ENCODE peak calls at places on chromosomes 12 and 14, in four cellular contexts. One of them, this sample, is unnamed.

GRCh38 chr12:122842505-122843405 is 7.5 kb downstream of the HIP1R start:
- DNase-seq in ovary: no peak
- DNase-seq in OCI-LY7: no peak
- DNase-seq in endothelial cell of umbilical vein: peak; percentile 37
- DNase-seq in this sample: no peak

GRCh38 chr12:69071091-69071370 is 138.1 kb upstream of the CPM start:
- DNase-seq in ovary: no peak
- DNase-seq in OCI-LY7: no peak
- DNase-seq in endothelial cell of umbilical vein: no peak
- DNase-seq in this sample: no peak

GRCh38 chr14:45679852-45680251 is 426.9 kb upstream of the MIS18BP1 start:
- DNase-seq in ovary: no peak
- DNase-seq in OCI-LY7: no peak
- DNase-seq in endothelial cell of umbilical vein: peak; percentile 81
- DNase-seq in this sample: peak; percentile 8

GRCh38 chr12:108046633-108047032 is 82.5 kb upstream of the WSCD2 start:
- DNase-seq in ovary: no peak
- DNase-seq in OCI-LY7: no peak
- DNase-seq in endothelial cell of umbilical vein: no peak
- DNase-seq in this sample: no peak

GRCh38 chr14:35818346-35819115 is 7.6 kb upstream of the BRMS1L start:
- DNase-seq in ovary: no peak
- DNase-seq in OCI-LY7: peak; percentile 41
- DNase-seq in endothelial cell of umbilical vein: peak; percentile 64
- DNase-seq in this sample: peak; percentile 56

GRCh38 chr12:25495336-25496097 is 57.6 kb downstream of the LMNTD1 start:
- DNase-seq in ovary: no peak
- DNase-seq in OCI-LY7: no peak
- DNase-seq in endothelial cell of umbilical vein: no peak
- DNase-seq in this sample: peak; percentile 83

GRCh38 chr14:78985668-78986073 is 815.5 kb downstream of the NRXN3 start:
- DNase-seq in ovary: no peak
- DNase-seq in OCI-LY7: no peak
- DNase-seq in endothelial cell of umbilical vein: peak; percentile 34
- DNase-seq in this sample: peak; percentile 31

GRCh38 chr12:70798016-70798768 is 122.3 kb downstream of the PTPRR start:
- DNase-seq in ovary: no peak
- DNase-seq in OCI-LY7: no peak
- DNase-seq in endothelial cell of umbilical vein: no peak
- DNase-seq in this sample: no peak

DNA sequence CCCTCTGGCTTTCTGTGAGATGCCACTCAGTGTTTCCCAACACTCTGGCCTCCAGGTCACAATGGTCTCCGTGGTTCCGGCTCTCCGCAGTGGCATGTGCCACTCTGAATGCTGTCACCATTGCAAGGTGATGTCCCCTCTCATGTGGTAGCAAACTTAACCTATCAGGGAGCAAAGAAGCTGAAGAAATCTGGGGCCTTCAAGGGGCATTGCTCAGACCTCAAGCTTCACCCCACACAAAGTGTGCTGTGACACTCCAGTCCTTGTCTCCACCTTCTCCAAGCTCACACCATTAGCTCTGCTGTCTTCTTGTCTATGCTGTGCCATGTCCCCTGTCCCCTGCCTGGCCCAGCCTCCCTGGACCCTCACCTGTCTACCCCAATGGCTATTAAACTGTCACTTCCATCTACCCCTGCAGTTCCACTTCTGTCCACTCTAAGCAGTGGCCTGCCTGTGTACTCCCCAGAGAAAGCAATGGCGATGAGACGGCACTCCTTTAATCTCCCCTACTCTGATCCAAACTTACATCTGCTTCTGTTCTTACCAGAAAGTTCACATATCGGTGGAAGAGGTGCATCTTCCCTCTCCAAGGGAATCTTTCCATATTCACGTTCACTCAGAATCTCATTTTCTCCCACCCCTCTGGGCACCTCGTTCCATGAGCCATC is 93.7 kb downstream of the DHRS2 start:
- DNase-seq in ovary: no peak
- DNase-seq in OCI-LY7: no peak
- DNase-seq in endothelial cell of umbilical vein: no peak
- DNase-seq in this sample: no peak
- TF ChIP-seq CTCF in ovary: no peak
- TF ChIP-seq CTCF in OCI-LY7: no peak
- TF ChIP-seq CTCF in endothelial cell of umbilical vein: no peak
- TF ChIP-seq CTCF in this sample: peak; percentile 44

DNA sequence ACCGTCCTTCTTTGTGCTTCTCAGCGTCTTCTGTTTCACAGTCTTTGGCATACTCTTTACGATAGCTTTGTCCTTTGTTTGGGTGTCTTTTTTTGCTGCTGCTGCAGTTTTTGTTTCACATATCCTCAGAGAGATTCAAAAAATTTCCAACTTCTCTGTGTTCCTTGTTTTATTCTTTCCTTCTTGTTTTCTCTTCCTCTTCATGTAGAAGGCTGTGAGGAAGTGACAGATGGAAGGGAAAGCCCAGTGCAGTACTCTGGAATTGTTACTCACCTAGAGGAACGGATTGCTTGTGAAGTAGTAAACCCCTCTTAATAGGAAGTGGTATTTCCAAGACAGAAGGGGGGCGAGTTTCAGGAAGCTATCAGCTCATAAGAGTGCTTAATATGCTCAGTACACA is 1.7 kb downstream of the CREBL2 start:
- DNase-seq in ovary: no peak
- DNase-seq in OCI-LY7: no peak
- DNase-seq in endothelial cell of umbilical vein: no peak
- DNase-seq in this sample: no peak
- H3K27ac ChIP-seq in ovary: no peak overlapping the region
- H3K27ac ChIP-seq in OCI-LY7: no peak overlapping the region
- H3K27ac ChIP-seq in endothelial cell of umbilical vein: no peak overlapping the region
- H3K27ac ChIP-seq in this sample: no peak overlapping the region

GRCh38 chr12:57459750-57460400 is at the start of gene GLI1:
- DNase-seq in ovary: no peak
- DNase-seq in OCI-LY7: no peak
- DNase-seq in endothelial cell of umbilical vein: no peak
- DNase-seq in this sample: no peak

GRCh38 chr12:57461326-57461903 is 1.8 kb downstream of the GLI1 start:
- DNase-seq in ovary: peak; percentile 70
- DNase-seq in OCI-LY7: peak; percentile 69
- DNase-seq in endothelial cell of umbilical vein: peak; percentile 28
- DNase-seq in this sample: no peak

GRCh38 chr12:57460457-57461325 is 1.1 kb downstream of the GLI1 start:
- DNase-seq in ovary: peak; percentile 53
- DNase-seq in OCI-LY7: peak; percentile 60
- DNase-seq in endothelial cell of umbilical vein: no peak
- DNase-seq in this sample: no peak

GRCh38 chr12:57462307-57463253 is 3.0 kb downstream of the GLI1 start:
- DNase-seq in ovary: peak; percentile 85
- DNase-seq in OCI-LY7: peak; percentile 94
- DNase-seq in endothelial cell of umbilical vein: peak; percentile 90
- DNase-seq in this sample: peak; percentile 80

DNA sequence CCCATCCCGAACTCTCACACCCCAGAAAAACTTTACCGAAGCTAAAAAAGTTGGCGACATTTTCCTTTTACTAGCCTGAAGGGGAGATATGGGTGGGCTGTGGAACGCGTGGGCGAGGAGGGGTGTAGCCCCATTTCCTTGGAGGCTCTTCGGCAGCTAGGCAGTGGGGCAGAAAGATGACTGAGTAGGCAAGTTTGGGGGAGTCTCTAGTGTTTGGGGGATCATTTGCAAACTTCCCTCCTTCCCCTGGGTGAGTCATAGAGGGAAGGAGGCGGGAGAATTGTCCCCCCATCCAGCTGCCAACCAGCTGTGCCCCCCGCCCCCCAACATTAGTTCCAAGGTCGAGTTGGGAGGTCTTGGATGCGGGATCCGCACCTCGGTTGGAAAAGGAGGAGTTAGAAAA is 2.3 kb downstream of the GLI1 start:
- DNase-seq in ovary: no peak
- DNase-seq in OCI-LY7: peak; percentile 37
- DNase-seq in endothelial cell of umbilical vein: no peak
- DNase-seq in this sample: no peak
- TF ChIP-seq CTCF in ovary: no peak
- TF ChIP-seq CTCF in OCI-LY7: no peak
- TF ChIP-seq CTCF in endothelial cell of umbilical vein: no peak
- TF ChIP-seq CTCF in this sample: no peak

DNA sequence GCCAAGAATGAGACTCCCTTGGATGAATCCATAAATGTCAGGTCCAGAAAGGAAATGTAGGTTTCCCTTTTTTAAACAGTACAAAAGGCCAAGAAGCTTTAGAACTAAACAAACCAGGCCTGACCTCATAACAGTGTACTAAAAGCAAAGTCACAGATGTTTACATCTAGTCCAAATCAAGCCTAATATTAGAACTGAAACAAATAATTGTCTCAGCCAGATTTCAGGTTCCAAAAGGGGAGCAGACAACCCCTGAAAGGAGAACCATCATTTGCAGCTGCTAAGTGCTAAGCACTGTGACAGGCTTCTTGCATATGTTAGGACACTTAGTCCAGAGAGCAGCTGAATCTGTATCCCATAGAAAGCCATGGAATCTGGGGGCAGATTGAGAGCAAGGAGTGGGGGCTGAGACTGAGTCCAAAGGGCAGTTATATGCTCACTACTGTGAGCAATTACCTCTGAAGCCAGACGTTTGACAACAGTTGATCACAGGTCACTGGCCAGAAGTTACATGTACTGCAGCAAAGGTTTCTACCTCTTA is 90.1 kb downstream of the STXBP6 start:
- DNase-seq in ovary: no peak
- DNase-seq in OCI-LY7: no peak
- DNase-seq in endothelial cell of umbilical vein: no peak
- DNase-seq in this sample: no peak
- H3K27ac ChIP-seq in ovary: no peak overlapping the region
- H3K27ac ChIP-seq in OCI-LY7: no peak overlapping the region
- H3K27ac ChIP-seq in endothelial cell of umbilical vein: no peak overlapping the region
- H3K27ac ChIP-seq in this sample: no peak overlapping the region

GRCh38 chr12:52401926-52402325 is 4.2 kb downstream of the KRT82 start:
- DNase-seq in ovary: no peak
- DNase-seq in OCI-LY7: no peak
- DNase-seq in endothelial cell of umbilical vein: no peak
- DNase-seq in this sample: no peak

GRCh38 chr12:52401526-52401925 is 4.6 kb downstream of the KRT82 start:
- DNase-seq in ovary: no peak
- DNase-seq in OCI-LY7: no peak
- DNase-seq in endothelial cell of umbilical vein: no peak
- DNase-seq in this sample: no peak

GRCh38 chr12:52398176-52398575 is 8.0 kb downstream of the KRT82 start:
- DNase-seq in ovary: no peak
- DNase-seq in OCI-LY7: no peak
- DNase-seq in endothelial cell of umbilical vein: no peak
- DNase-seq in this sample: no peak

GRCh38 chr12:52400906-52401305 is 5.2 kb downstream of the KRT82 start:
- DNase-seq in ovary: no peak
- DNase-seq in OCI-LY7: no peak
- DNase-seq in endothelial cell of umbilical vein: no peak
- DNase-seq in this sample: no peak

GRCh38 chr12:52399756-52400155 is 6.4 kb downstream of the KRT82 start:
- DNase-seq in ovary: no peak
- DNase-seq in OCI-LY7: no peak
- DNase-seq in endothelial cell of umbilical vein: no peak
- DNase-seq in this sample: no peak
- TF ChIP-seq CTCF in ovary: no peak
- TF ChIP-seq CTCF in OCI-LY7: no peak
- TF ChIP-seq CTCF in endothelial cell of umbilical vein: no peak
- TF ChIP-seq CTCF in this sample: no peak

DNA sequence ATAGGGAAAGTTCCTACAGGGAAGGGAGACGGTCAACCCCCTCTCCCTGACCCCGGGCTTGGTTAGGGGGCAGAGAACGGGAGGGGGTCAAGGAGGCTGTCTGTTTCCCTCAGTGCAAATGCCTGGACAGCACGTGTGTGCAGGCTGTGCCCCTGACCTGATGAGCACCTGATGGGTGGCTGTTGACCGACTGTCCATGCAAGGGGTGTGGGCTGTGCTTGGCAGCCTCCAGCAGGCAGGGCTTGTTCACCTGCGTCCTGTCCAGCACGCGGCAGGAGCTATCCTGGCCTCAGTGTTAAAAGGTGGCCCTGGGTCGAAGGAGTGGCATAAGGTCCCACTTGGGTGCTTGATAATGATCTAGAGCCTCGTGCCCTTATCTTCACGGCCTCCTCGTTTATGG is 221.0 kb downstream of the CACNA1C start:
- DNase-seq in ovary: no peak
- DNase-seq in OCI-LY7: no peak
- DNase-seq in endothelial cell of umbilical vein: no peak
- DNase-seq in this sample: no peak
- H3K27ac ChIP-seq in ovary: no peak overlapping the region
- H3K27ac ChIP-seq in OCI-LY7: no peak overlapping the region
- H3K27ac ChIP-seq in endothelial cell of umbilical vein: no peak overlapping the region
- H3K27ac ChIP-seq in this sample: no peak overlapping the region

GRCh38 chr12:66301944-66302826 is at the start of gene HELB:
- DNase-seq in ovary: peak; percentile 99
- DNase-seq in OCI-LY7: peak; percentile 96
- DNase-seq in endothelial cell of umbilical vein: peak; percentile 95
- DNase-seq in this sample: peak; percentile 97
- TF ChIP-seq CTCF in ovary: no peak
- TF ChIP-seq CTCF in OCI-LY7: no peak
- TF ChIP-seq CTCF in endothelial cell of umbilical vein: no peak
- TF ChIP-seq CTCF in this sample: no peak